ENCODE peak calls at places on chromosomes 6 and 20, in five cellular contexts. J, A, U, Y and W are unnamed samples.

GRCh38 chr20:37242503-37242902 is 19.1 kb downstream of the GHRH start:
- DNase-seq in J (no peak), A (no peak), U (no peak), Y (no peak), W (no peak)

GRCh38 chr20:47661714-47662113 is 123.6 kb downstream of the SULF2 start:
- DNase-seq in J (no peak), A (no peak), U (no peak), Y (no peak), W (no peak)

GRCh38 chr6:157281570-157281969 is 41.7 kb downstream of the TMEM242 start:
- DNase-seq in J (no peak), A (no peak), U (peak), Y (no peak), W (peak)

GRCh38 chr6:139425780-139426179 is 51.3 kb upstream of the CITED2 start:
- DNase-seq in J (no peak), A (no peak), U (no peak), Y (no peak), W (no peak)

GRCh38 chr6:48826884-48827701 is 636.0 kb downstream of the MMUT start:
- DNase-seq in J (peak), A (no peak), U (no peak), Y (no peak), W (no peak)

GRCh38 chr6:43584892-43585570 is 9.0 kb downstream of the POLH start:
- DNase-seq in J (peak), A (no peak), U (no peak), Y (no peak), W (no peak)

GRCh38 chr6:142014515-142014914 is 118.2 kb upstream of the GJE1 start:
- DNase-seq in J (peak), A (no peak), U (no peak), Y (no peak), W (no peak)

GRCh38 chr6:41228616-41229015 is 467 bp downstream of the TREML4 start:
- DNase-seq in J (no peak), A (no peak), U (no peak), Y (no peak), W (no peak)

GRCh38 chr6:72624557-72625160 is 2.8 kb downstream of the KCNQ5 start:
- DNase-seq in J (peak), A (no peak), U (peak), Y (peak), W (peak)

GRCh38 chr6:43798688-43799444 is 28.9 kb downstream of the VEGFA start:
- DNase-seq in J (peak), A (peak), U (peak), Y (peak), W (peak)

GRCh38 chr6:14717307-14717706 is 528.6 kb upstream of the JARID2 start:
- DNase-seq in J (no peak), A (no peak), U (no peak), Y (no peak), W (no peak)

GRCh38 chr6:115969207-115969929 is 91.3 kb downstream of the FRK start:
- DNase-seq in J (no peak), A (no peak), U (no peak), Y (no peak), W (no peak)

GRCh38 chr6:113258771-113259170 is 598.4 kb upstream of the MARCKS start:
- DNase-seq in J (peak), A (no peak), U (no peak), Y (no peak), W (no peak)

GRCh38 chr6:76516924-76517323 is 444.5 kb upstream of the IMPG1 start:
- DNase-seq in J (no peak), A (no peak), U (no peak), Y (no peak), W (no peak)

GRCh38 chr6:13116155-13116554 is 212.2 kb downstream of the TBC1D7 start:
- DNase-seq in J (no peak), A (no peak), U (no peak), Y (no peak), W (no peak)

GRCh38 chr6:14058735-14059134 is 58.8 kb upstream of the CD83 start:
- DNase-seq in J (no peak), A (no peak), U (no peak), Y (no peak), W (no peak)

GRCh38 chr20:10216146-10216741 is 2.4 kb upstream of the SNAP25 start:
- DNase-seq in J (peak), A (no peak), U (no peak), Y (no peak), W (no peak)

GRCh38 chr6:166221040-166221439 is 53.4 kb upstream of the TBXT start:
- DNase-seq in J (no peak), A (no peak), U (no peak), Y (no peak), W (no peak)

GRCh38 chr6:126550323-126550722 is 210.4 kb downstream of the CENPW start:
- DNase-seq in J (no peak), A (peak), U (no peak), Y (no peak), W (no peak)

GRCh38 chr6:130824978-130825694 is 2.1 kb upstream of the SMLR1 start:
- DNase-seq in J (no peak), A (peak), U (no peak), Y (no peak), W (no peak)

GRCh38 chr20:31593221-31594001 is 11.7 kb upstream of the ID1 start:
- DNase-seq in J (peak), A (peak), U (peak), Y (no peak), W (no peak)

GRCh38 chr6:158475344-158476302 is 84.3 kb upstream of the TMEM181 start:
- DNase-seq in J (peak), A (no peak), U (peak), Y (peak), W (no peak)

GRCh38 chr6:116695398-116695797 is 14.4 kb downstream of the KPNA5 start:
- DNase-seq in J (no peak), A (no peak), U (no peak), Y (peak), W (no peak)

GRCh38 chr6:126614642-126615504 is 275.0 kb downstream of the CENPW start:
- DNase-seq in J (no peak), A (peak), U (no peak), Y (no peak), W (no peak)

GRCh38 chr6:167244991-167245390 is 46.1 kb upstream of the UNC93A start:
- DNase-seq in J (no peak), A (no peak), U (no peak), Y (no peak), W (no peak)

GRCh38 chr6:135851442-135852271 is at the start of gene PDE7B:
- DNase-seq in J (peak), A (no peak), U (no peak), Y (no peak), W (peak)

GRCh38 chr20:50565874-50566273 is 55.7 kb downstream of the PTPN1 start:
- DNase-seq in J (no peak), A (no peak), U (no peak), Y (no peak), W (no peak)

GRCh38 chr6:75563032-75563431 is 38.6 kb upstream of the SENP6 start:
- DNase-seq in J (peak), A (peak), U (no peak), Y (no peak), W (peak)

GRCh38 chr20:35174458-35175216 is 2.8 kb downstream of the PROCR start:
- DNase-seq in J (no peak), A (peak), U (peak), Y (no peak), W (peak)

GRCh38 chr6:168089186-168090063 is 10.4 kb upstream of the FRMD1 start:
- DNase-seq in J (no peak), A (no peak), U (no peak), Y (no peak), W (peak)

GRCh38 chr6:126761854-126762253 is 356.6 kb upstream of the RSPO3 start:
- DNase-seq in J (no peak), A (no peak), U (no peak), Y (no peak), W (no peak)

GRCh38 chr6:120759570-120759969 is 574.7 kb downstream of the TBC1D32 start:
- DNase-seq in J (no peak), A (no peak), U (no peak), Y (no peak), W (no peak)

GRCh38 chr6:129209355-129209754 is 326.4 kb downstream of the LAMA2 start:
- DNase-seq in J (peak), A (no peak), U (no peak), Y (no peak), W (no peak)

GRCh38 chr6:138416201-138416600 is 12.2 kb downstream of the HEBP2 start:
- DNase-seq in J (no peak), A (no peak), U (no peak), Y (no peak), W (no peak)

GRCh38 chr20:18805881-18806280 is 7.7 kb upstream of the SCP2D1 start:
- DNase-seq in J (peak), A (no peak), U (no peak), Y (no peak), W (no peak)

GRCh38 chr20:46519678-46520077 is 6.3 kb upstream of the ZNF334 start:
- DNase-seq in J (no peak), A (no peak), U (no peak), Y (no peak), W (no peak)
- TF ChIP-seq MXI1 in J (no peak), A (no peak), U (no peak), Y (no peak), W (no peak)

DNA sequence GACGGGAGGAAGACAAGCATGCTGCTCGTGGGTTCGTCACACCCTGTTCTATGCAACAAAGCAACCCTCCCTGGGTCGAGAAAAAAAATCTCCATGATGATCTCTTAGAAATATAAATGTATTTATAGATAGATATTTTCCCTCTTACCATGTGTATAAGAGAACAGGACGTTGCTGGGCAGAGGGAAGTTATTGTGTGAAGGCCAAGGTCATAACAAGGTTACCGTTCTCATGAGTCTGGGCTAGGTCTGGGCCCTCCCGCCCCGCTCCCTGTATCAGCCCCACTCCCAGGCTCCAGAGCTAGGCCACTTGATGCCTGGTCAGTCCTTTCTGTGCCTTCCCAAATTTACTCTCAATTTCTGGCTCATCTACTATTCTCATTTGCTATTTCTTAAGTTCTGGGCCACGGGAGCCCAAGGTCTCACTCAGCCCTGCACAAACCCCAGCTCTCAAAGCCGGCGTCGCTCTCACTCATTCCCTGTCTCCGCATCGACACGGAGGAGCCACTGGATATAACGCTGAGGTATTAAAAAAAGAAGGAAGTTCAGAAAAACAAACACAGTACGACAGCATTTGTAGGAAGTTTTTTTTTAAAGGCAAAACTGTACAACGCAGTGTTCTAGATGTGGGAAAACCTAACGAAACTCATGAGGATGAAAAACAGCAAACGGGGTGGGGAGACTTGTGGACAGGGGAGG is 96.8 kb downstream of the PSMG4 start:
- DNase-seq in J (no peak), A (no peak), U (peak), Y (no peak), W (no peak)
- H3K4me3 ChIP-seq in J (peak), A (peak), U (peak), Y (peak), W (peak)

GRCh38 chr20:4216866-4217265 is 201.5 kb upstream of the RNF24 start:
- DNase-seq in J (no peak), A (no peak), U (no peak), Y (no peak), W (no peak)
- TF ChIP-seq MXI1 in J (no peak), A (no peak), U (no peak), Y (no peak), W (no peak)

GRCh38 chr6:69861986-69862385 is 4.4 kb upstream of the COL19A1 start:
- DNase-seq in J (no peak), A (no peak), U (no peak), Y (no peak), W (no peak)

GRCh38 chr6:69866351-69867074 is at the start of gene COL19A1:
- DNase-seq in J (no peak), A (no peak), U (no peak), Y (peak), W (peak)

GRCh38 chr6:69867075-69867911 is 937 bp downstream of the COL19A1 start:
- DNase-seq in J (peak), A (peak), U (peak), Y (no peak), W (peak)

GRCh38 chr6:69863766-69864165 is 2.6 kb upstream of the COL19A1 start:
- DNase-seq in J (no peak), A (no peak), U (no peak), Y (no peak), W (no peak)

DNA sequence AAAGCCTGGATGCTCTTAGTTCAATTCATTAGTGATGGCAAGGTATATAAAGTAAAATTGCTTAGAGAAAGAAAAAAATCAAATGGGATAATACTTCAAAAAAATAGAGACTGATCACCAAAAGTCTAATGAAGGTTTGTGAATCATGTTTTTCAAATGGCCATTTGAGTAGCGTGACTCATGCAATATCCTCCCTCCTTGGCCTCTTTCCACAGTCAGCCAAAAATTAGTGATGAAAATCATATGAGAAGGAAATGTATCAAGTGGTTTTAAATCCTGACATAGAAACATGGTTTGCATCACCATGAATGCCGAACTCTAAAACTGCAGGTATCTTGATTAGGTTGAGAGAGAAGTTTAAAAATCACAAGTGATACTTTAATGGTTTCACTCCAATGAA is 1.2 kb upstream of the COL19A1 start:
- DNase-seq in J (peak), A (no peak), U (no peak), Y (no peak), W (no peak)
- H3K4me3 ChIP-seq in J (no peak), A (no peak), U (no peak), Y (peak), W (no peak)

GRCh38 chr20:62876826-62877728 is 15.5 kb upstream of the TCFL5 start:
- DNase-seq in J (no peak), A (no peak), U (no peak), Y (no peak), W (peak)

GRCh38 chr20:62874745-62875344 is 13.2 kb upstream of the TCFL5 start:
- DNase-seq in J (no peak), A (peak), U (peak), Y (no peak), W (peak)

GRCh38 chr20:62873280-62873679 is 11.7 kb upstream of the TCFL5 start:
- DNase-seq in J (no peak), A (no peak), U (no peak), Y (no peak), W (no peak)

GRCh38 chr20:62876441-62876825 is 14.8 kb upstream of the TCFL5 start:
- DNase-seq in J (no peak), A (no peak), U (no peak), Y (no peak), W (peak)

GRCh38 chr20:62875419-62876355 is 14.1 kb upstream of the TCFL5 start:
- DNase-seq in J (peak), A (peak), U (peak), Y (no peak), W (peak)
- TF ChIP-seq MXI1 in J (no peak), A (peak), U (no peak), Y (no peak), W (peak)

GRCh38 chr6:148272084-148272483 is 70.6 kb upstream of the SASH1 start:
- DNase-seq in J (peak), A (no peak), U (no peak), Y (no peak), W (no peak)

GRCh38 chr6:148273962-148274752 is 68.5 kb upstream of the SASH1 start:
- DNase-seq in J (peak), A (no peak), U (no peak), Y (no peak), W (no peak)

GRCh38 chr6:148269386-148269785 is 73.3 kb upstream of the SASH1 start:
- DNase-seq in J (no peak), A (no peak), U (no peak), Y (no peak), W (no peak)

GRCh38 chr6:148274809-148275208 is 67.8 kb upstream of the SASH1 start:
- DNase-seq in J (no peak), A (no peak), U (no peak), Y (no peak), W (no peak)

GRCh38 chr6:148272597-148272996 is 70.0 kb upstream of the SASH1 start:
- DNase-seq in J (no peak), A (no peak), U (no peak), Y (no peak), W (no peak)
- H3K4me3 ChIP-seq in J (no peak), A (no peak), U (no peak), Y (no peak), W (peak)